ENCODE peak calls at places on chromosomes 3 and 15, in eight cellular contexts. N, C, J, L, D, U, S and H are unnamed samples.
A peak's percentile ranks its signal among the peaks of the same experiment; 100 is the strongest.

GRCh38 chr3:148861277-148861869 is 3.7 kb upstream of the CPA3 start:
- DNase-seq in N (peak; percentile 9), C (peak; percentile 50), J (no peak), L (peak; percentile 26), D (no peak), U (peak; percentile 50), S (no peak), H (peak; percentile 60)

GRCh38 chr3:79419222-79419621 is 348.6 kb downstream of the ROBO1 start:
- DNase-seq in N (no peak), C (no peak), J (no peak), L (peak; percentile 17), D (no peak), U (peak; percentile 54), S (no peak), H (peak; percentile 27)

GRCh38 chr3:78870484-78870883 is 897.3 kb downstream of the ROBO1 start:
- DNase-seq in N (no peak), C (no peak), J (no peak), L (no peak), D (no peak), U (no peak), S (no peak), H (no peak)

GRCh38 chr3:44687898-44688297 is 24.6 kb upstream of the ZNF502 start:
- DNase-seq in N (no peak), C (no peak), J (no peak), L (no peak), D (no peak), U (no peak), S (no peak), H (peak; percentile 8)

GRCh38 chr3:127204841-127205582 is 12.1 kb downstream of the PRR23E start:
- DNase-seq in N (no peak), C (no peak), J (no peak), L (no peak), D (no peak), U (no peak), S (no peak), H (no peak)

GRCh38 chr3:54830658-54831057 is 97.2 kb downstream of the LRTM1 start:
- DNase-seq in N (no peak), C (peak; percentile 45), J (no peak), L (no peak), D (no peak), U (peak; percentile 25), S (no peak), H (peak; percentile 18)

GRCh38 chr15:25862469-25863066 is 559 bp downstream of the ATP10A start:
- DNase-seq in N (no peak), C (peak; percentile 53), J (no peak), L (peak; percentile 9), D (no peak), U (no peak), S (peak; percentile 83), H (peak; percentile 17)

GRCh38 chr3:62238003-62238402 is 135.3 kb downstream of the FEZF2 start:
- DNase-seq in N (no peak), C (no peak), J (no peak), L (no peak), D (no peak), U (no peak), S (no peak), H (no peak)

GRCh38 chr3:171765511-171765887 is 44.8 kb downstream of the PLD1 start:
- DNase-seq in N (no peak), C (no peak), J (no peak), L (no peak), D (no peak), U (no peak), S (no peak), H (no peak)

DNA sequence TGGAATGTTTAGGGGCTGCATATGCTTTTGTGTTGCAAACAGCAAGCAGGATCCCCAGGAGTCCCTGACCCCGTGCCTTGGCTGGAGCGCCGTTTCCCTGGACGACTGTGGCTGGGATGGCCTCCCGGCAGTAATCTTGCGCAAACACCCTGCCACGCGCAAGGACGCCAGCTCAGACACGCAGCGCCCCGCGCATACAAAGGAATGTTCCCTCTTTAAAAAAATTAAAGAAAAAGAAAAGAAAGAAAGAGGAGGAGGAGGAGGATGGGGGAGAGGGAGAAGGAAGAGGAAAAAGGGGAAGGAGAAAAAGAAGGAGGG is 28.2 kb downstream of the ZIC4 start:
- DNase-seq in N (no peak), C (no peak), J (no peak), L (no peak), D (no peak), U (no peak), S (no peak), H (no peak)
- H3K4me3 ChIP-seq in N (no peak overlapping the region), C (no peak overlapping the region), J (no peak overlapping the region), L (no peak overlapping the region), D (no peak overlapping the region), U (no peak overlapping the region), S (no peak overlapping the region), H (no peak overlapping the region)

DNA sequence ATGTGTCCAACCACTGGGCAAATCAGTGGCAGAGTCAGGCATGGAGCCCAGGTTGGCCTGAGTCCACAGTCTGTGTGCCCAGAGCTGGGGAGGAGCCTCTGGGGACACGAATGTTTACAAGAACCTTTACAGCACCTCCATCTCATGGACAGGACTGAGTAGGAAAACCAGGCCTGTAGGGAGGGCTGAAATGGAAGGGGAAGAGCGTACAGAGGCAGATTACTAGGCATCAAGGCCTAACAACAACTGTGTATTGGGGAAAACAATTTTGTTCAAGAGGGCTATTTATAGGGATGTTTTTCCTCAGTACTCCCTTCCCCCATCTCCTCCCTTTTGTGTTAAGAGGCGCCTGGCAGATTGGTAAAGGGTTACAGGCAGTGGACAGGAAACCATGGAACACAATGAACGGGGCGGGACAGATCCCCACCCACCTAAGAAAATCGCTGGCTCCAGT is 15.1 kb upstream of the ARHGAP31 start:
- DNase-seq in N (no peak), C (peak; percentile 10), J (peak; percentile 64), L (no peak), D (no peak), U (no peak), S (peak; percentile 81), H (no peak)
- H3K4me3 ChIP-seq in N (no peak overlapping the region), C (no peak overlapping the region), J (no peak overlapping the region), L (no peak overlapping the region), D (no peak overlapping the region), U (no peak overlapping the region), S (no peak overlapping the region), H (no peak overlapping the region)

DNA sequence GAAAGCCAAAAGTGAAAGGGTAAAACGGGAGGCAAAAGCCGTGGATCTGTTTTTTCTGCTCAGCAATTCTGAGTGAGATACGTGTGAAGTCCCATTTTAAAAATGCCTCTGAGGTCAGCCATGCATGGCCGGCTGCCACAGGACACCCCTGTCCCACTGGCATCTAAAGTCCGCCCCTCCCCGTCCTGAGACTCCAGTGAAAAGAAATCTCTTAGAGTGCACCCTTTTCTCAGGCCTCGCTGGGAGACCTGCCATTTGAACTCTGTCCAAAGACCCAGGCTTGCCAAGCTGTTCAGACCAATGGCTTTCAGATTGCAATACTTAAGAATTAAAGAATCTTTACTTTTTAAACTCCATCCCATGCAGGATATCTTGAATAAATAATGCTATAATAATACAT is 61.0 kb upstream of the SLC24A5 start:
- DNase-seq in N (no peak), C (no peak), J (peak; percentile 40), L (no peak), D (peak; percentile 20), U (no peak), S (peak; percentile 64), H (no peak)
- H3K4me3 ChIP-seq in N (no peak overlapping the region), C (no peak overlapping the region), J (no peak overlapping the region), L (no peak overlapping the region), D (no peak overlapping the region), U (peak overlapping the region; percentile 70), S (no peak overlapping the region), H (no peak overlapping the region)

DNA sequence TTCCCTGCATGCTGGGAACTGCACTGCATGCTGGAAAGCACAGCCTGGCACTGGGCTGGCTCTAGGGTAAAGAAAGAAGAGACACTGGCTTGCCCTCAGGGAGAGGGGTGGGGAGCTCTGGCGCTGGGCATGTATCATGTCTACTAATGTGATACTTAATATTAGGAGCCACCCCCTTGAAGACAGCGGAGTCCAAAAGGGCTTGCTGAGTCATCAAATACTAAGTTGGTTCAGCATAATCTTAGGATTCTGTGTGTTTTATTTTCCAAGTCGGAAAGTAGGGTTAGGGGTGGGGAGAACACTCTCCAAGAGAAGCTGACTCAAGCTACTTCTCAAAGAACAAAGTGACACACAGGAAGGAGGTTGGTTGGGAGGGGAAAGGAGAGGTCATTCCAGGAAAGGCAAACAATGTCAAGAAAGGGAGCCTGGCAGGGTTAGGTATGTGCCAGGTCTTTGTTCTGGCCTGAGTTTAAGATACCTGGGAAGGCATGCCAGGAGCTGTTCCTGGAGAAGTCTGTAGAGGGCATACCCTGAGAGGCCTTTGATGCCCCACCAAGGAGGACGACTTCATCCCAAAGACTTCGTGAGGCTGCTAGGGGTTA is 237.8 kb upstream of the NR2E3 start:
- DNase-seq in N (no peak), C (peak; percentile 83), J (no peak), L (peak; percentile 77), D (no peak), U (no peak), S (no peak), H (peak; percentile 93)
- H3K4me3 ChIP-seq in N (no peak overlapping the region), C (no peak overlapping the region), J (no peak overlapping the region), L (no peak overlapping the region), D (no peak overlapping the region), U (no peak overlapping the region), S (no peak overlapping the region), H (no peak overlapping the region)

DNA sequence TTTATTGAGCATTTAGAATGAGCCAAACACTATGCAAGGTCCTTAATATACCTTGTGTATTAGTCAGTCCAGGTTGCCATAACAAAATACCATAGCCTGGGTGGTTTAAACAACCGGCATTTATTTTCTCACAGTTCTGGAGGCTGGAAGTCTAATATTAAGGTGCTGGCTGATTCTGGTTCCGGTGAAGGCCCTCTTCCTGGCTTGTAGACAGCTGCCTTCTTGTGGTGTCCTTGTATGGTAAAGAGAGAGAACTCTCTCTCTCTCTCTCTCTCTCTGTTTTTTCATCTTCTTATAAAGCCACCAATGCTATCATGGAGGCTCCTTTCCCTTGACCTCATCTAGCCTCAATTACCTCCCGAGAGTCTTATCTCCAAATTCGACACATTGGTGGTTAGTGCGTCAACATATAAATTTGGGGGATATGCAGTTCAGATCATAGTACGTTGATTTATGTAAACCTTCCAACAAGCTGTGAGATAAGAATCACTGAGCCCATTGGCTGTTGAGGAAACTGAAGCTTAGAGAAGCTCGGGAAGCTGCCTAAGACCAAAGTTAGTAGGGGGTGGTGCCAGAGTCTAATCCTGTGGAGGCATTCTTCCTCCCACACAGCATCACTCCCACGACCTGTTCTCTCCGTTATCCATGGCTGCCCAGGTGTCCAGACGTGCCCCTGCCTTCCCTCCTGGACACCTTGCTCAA is 298.0 kb upstream of the PROK2 start:
- DNase-seq in N (no peak), C (no peak), J (no peak), L (no peak), D (no peak), U (peak; percentile 18), S (no peak), H (no peak)
- H3K4me3 ChIP-seq in N (no peak overlapping the region), C (no peak overlapping the region), J (no peak overlapping the region), L (no peak overlapping the region), D (no peak overlapping the region), U (no peak overlapping the region), S (no peak overlapping the region), H (no peak overlapping the region)